ENCODE peak calls at places on chromosome 4, in four cellular contexts. One of them, this sample, is unnamed.
A peak's percentile ranks its signal among the peaks of the same experiment; 100 is the strongest.

GRCh38 chr4:17230727-17231126 is 281.2 kb downstream of the QDPR start:
- DNase-seq in B cell: no peak
- DNase-seq in CD8-positive, alpha-beta T cell: no peak
- DNase-seq in Calu3: no peak
- DNase-seq in this sample: no peak

GRCh38 chr4:76570141-76570989 is 135.3 kb downstream of the SHROOM3 start:
- DNase-seq in B cell: no peak
- DNase-seq in CD8-positive, alpha-beta T cell: no peak
- DNase-seq in Calu3: no peak
- DNase-seq in this sample: no peak

GRCh38 chr4:134505511-134505910 is 303.9 kb upstream of the PABPC4L start:
- DNase-seq in B cell: no peak
- DNase-seq in CD8-positive, alpha-beta T cell: no peak
- DNase-seq in Calu3: no peak
- DNase-seq in this sample: no peak

GRCh38 chr4:174080361-174080760 is 203.1 kb downstream of the FBXO8 start:
- DNase-seq in B cell: no peak
- DNase-seq in CD8-positive, alpha-beta T cell: no peak
- DNase-seq in Calu3: no peak
- DNase-seq in this sample: no peak

GRCh38 chr4:144507309-144508101 is 138.5 kb upstream of the HHIP start:
- DNase-seq in B cell: no peak
- DNase-seq in CD8-positive, alpha-beta T cell: no peak
- DNase-seq in Calu3: no peak
- DNase-seq in this sample: no peak

GRCh38 chr4:71553605-71554004 is 214.8 kb downstream of the SLC4A4 start:
- DNase-seq in B cell: no peak
- DNase-seq in CD8-positive, alpha-beta T cell: no peak
- DNase-seq in Calu3: peak; percentile 1
- DNase-seq in this sample: no peak

GRCh38 chr4:88021824-88022223 is 14.4 kb downstream of the PKD2 start:
- DNase-seq in B cell: no peak
- DNase-seq in CD8-positive, alpha-beta T cell: no peak
- DNase-seq in Calu3: no peak
- DNase-seq in this sample: no peak

GRCh38 chr4:152459326-152459725 is 76.6 kb downstream of the FBXW7 start:
- DNase-seq in B cell: no peak
- DNase-seq in CD8-positive, alpha-beta T cell: no peak
- DNase-seq in Calu3: no peak
- DNase-seq in this sample: no peak

GRCh38 chr4:55733874-55734437 is 85.6 kb upstream of the EXOC1L start:
- DNase-seq in B cell: no peak
- DNase-seq in CD8-positive, alpha-beta T cell: no peak
- DNase-seq in Calu3: peak; percentile 84
- DNase-seq in this sample: no peak

GRCh38 chr4:143352052-143352451 is 15.4 kb downstream of the GAB1 start:
- DNase-seq in B cell: no peak
- DNase-seq in CD8-positive, alpha-beta T cell: no peak
- DNase-seq in Calu3: no peak
- DNase-seq in this sample: no peak

GRCh38 chr4:138562544-138562961 is 320.4 kb upstream of the SLC7A11 start:
- DNase-seq in B cell: no peak
- DNase-seq in CD8-positive, alpha-beta T cell: no peak
- DNase-seq in Calu3: no peak
- DNase-seq in this sample: no peak

GRCh38 chr4:163544407-163545038 is 50.0 kb downstream of the TMA16 start:
- DNase-seq in B cell: peak; percentile 68
- DNase-seq in CD8-positive, alpha-beta T cell: peak; percentile 61
- DNase-seq in Calu3: peak; percentile 56
- DNase-seq in this sample: peak; percentile 68

GRCh38 chr4:180285796-180286195 is 1957.4 kb upstream of the TENM3 start:
- DNase-seq in B cell: no peak
- DNase-seq in CD8-positive, alpha-beta T cell: no peak
- DNase-seq in Calu3: no peak
- DNase-seq in this sample: no peak

GRCh38 chr4:43242611-43243010 is 350.1 kb downstream of the GRXCR1 start:
- DNase-seq in B cell: no peak
- DNase-seq in CD8-positive, alpha-beta T cell: no peak
- DNase-seq in Calu3: no peak
- DNase-seq in this sample: no peak

GRCh38 chr4:3873446-3874415 is 107.5 kb downstream of the ADRA2C start:
- DNase-seq in B cell: peak; percentile 10
- DNase-seq in CD8-positive, alpha-beta T cell: no peak
- DNase-seq in Calu3: peak; percentile 15
- DNase-seq in this sample: no peak

GRCh38 chr4:139844459-139845036 is 178.9 kb downstream of the MGST2 start:
- DNase-seq in B cell: no peak
- DNase-seq in CD8-positive, alpha-beta T cell: no peak
- DNase-seq in Calu3: no peak
- DNase-seq in this sample: no peak

GRCh38 chr4:78058591-78059523 is 1.7 kb downstream of the FRAS1 start:
- DNase-seq in B cell: peak; percentile 47
- DNase-seq in CD8-positive, alpha-beta T cell: peak; percentile 7
- DNase-seq in Calu3: peak; percentile 52
- DNase-seq in this sample: peak; percentile 44

GRCh38 chr4:153467897-153468262 is 1.7 kb downstream of the TMEM131L start:
- DNase-seq in B cell: no peak
- DNase-seq in CD8-positive, alpha-beta T cell: peak; percentile 27
- DNase-seq in Calu3: no peak
- DNase-seq in this sample: no peak

GRCh38 chr4:22029803-22030202 is 81.2 kb upstream of the KCNIP4 start:
- DNase-seq in B cell: no peak
- DNase-seq in CD8-positive, alpha-beta T cell: no peak
- DNase-seq in Calu3: peak; percentile 6
- DNase-seq in this sample: no peak

GRCh38 chr4:22045051-22045450 is 96.5 kb upstream of the KCNIP4 start:
- DNase-seq in B cell: no peak
- DNase-seq in CD8-positive, alpha-beta T cell: no peak
- DNase-seq in Calu3: no peak
- DNase-seq in this sample: no peak

GRCh38 chr4:159400782-159401712 is 298.2 kb downstream of the RAPGEF2 start:
- DNase-seq in B cell: no peak
- DNase-seq in CD8-positive, alpha-beta T cell: no peak
- DNase-seq in Calu3: no peak
- DNase-seq in this sample: no peak

GRCh38 chr4:27057662-27058061 is 197.0 kb downstream of the STIM2 start:
- DNase-seq in B cell: no peak
- DNase-seq in CD8-positive, alpha-beta T cell: no peak
- DNase-seq in Calu3: no peak
- DNase-seq in this sample: no peak

GRCh38 chr4:95114521-95114920 is 356.8 kb downstream of the BMPR1B start:
- DNase-seq in B cell: no peak
- DNase-seq in CD8-positive, alpha-beta T cell: no peak
- DNase-seq in Calu3: no peak
- DNase-seq in this sample: no peak

GRCh38 chr4:2286904-2287593 is 25.1 kb upstream of the MXD4 start:
- DNase-seq in B cell: no peak
- DNase-seq in CD8-positive, alpha-beta T cell: no peak
- DNase-seq in Calu3: no peak
- DNase-seq in this sample: no peak
- TF ChIP-seq CTCF in B cell: no peak
- TF ChIP-seq CTCF in CD8-positive, alpha-beta T cell: no peak
- TF ChIP-seq CTCF in Calu3: no peak
- TF ChIP-seq CTCF in this sample: no peak

GRCh38 chr4:151322565-151322964 is 2.8 kb downstream of the SH3D19 start:
- DNase-seq in B cell: no peak
- DNase-seq in CD8-positive, alpha-beta T cell: no peak
- DNase-seq in Calu3: no peak
- DNase-seq in this sample: no peak
- TF ChIP-seq CTCF in B cell: no peak
- TF ChIP-seq CTCF in CD8-positive, alpha-beta T cell: no peak
- TF ChIP-seq CTCF in Calu3: no peak
- TF ChIP-seq CTCF in this sample: no peak

DNA sequence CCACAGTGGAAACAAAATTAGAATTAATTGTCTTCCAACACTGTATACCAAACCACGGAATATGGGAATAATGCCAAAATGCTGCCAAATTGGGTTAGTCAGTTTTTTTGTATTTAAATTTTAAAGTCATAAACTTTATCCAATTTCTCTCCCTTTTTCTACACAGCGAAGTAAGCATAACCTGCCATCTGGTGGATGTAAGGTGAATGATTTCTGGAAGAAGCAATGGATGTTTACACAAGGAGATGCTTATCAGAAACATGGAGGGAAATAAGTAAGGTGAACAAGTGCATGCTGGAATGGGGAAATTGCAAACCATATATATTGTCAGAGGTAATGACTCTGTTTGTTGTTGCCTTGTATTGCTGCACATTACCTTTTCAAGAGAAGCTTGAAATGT is 691.9 kb downstream of the TECRL start:
- DNase-seq in B cell: no peak
- DNase-seq in CD8-positive, alpha-beta T cell: no peak
- DNase-seq in Calu3: peak; percentile 0
- DNase-seq in this sample: no peak
- TF ChIP-seq CTCF in B cell: no peak
- TF ChIP-seq CTCF in CD8-positive, alpha-beta T cell: no peak
- TF ChIP-seq CTCF in Calu3: no peak
- TF ChIP-seq CTCF in this sample: peak; percentile 71

GRCh38 chr4:85570388-85570787 is 95.4 kb downstream of the ARHGAP24 start:
- DNase-seq in B cell: no peak
- DNase-seq in CD8-positive, alpha-beta T cell: no peak
- DNase-seq in Calu3: no peak
- DNase-seq in this sample: no peak

GRCh38 chr4:85571008-85571407 is 96.1 kb downstream of the ARHGAP24 start:
- DNase-seq in B cell: no peak
- DNase-seq in CD8-positive, alpha-beta T cell: no peak
- DNase-seq in Calu3: no peak
- DNase-seq in this sample: no peak

GRCh38 chr4:85573270-85573669 is 98.3 kb downstream of the ARHGAP24 start:
- DNase-seq in B cell: no peak
- DNase-seq in CD8-positive, alpha-beta T cell: no peak
- DNase-seq in Calu3: no peak
- DNase-seq in this sample: no peak

GRCh38 chr4:85565761-85566480 is 91.0 kb downstream of the ARHGAP24 start:
- DNase-seq in B cell: no peak
- DNase-seq in CD8-positive, alpha-beta T cell: no peak
- DNase-seq in Calu3: no peak
- DNase-seq in this sample: no peak

GRCh38 chr4:85569730-85570299 is 94.9 kb downstream of the ARHGAP24 start:
- DNase-seq in B cell: no peak
- DNase-seq in CD8-positive, alpha-beta T cell: no peak
- DNase-seq in Calu3: no peak
- DNase-seq in this sample: no peak
- TF ChIP-seq CTCF in B cell: no peak
- TF ChIP-seq CTCF in CD8-positive, alpha-beta T cell: no peak
- TF ChIP-seq CTCF in Calu3: no peak
- TF ChIP-seq CTCF in this sample: no peak

GRCh38 chr4:54683616-54684346 is 26.0 kb downstream of the KIT start:
- DNase-seq in B cell: peak; percentile 40
- DNase-seq in CD8-positive, alpha-beta T cell: peak; percentile 48
- DNase-seq in Calu3: peak; percentile 51
- DNase-seq in this sample: no peak
- TF ChIP-seq CTCF in B cell: peak; percentile 66
- TF ChIP-seq CTCF in CD8-positive, alpha-beta T cell: peak; percentile 47
- TF ChIP-seq CTCF in Calu3: peak; percentile 41
- TF ChIP-seq CTCF in this sample: peak; percentile 30

GRCh38 chr4:6730603-6731300 is 14.8 kb downstream of the BLOC1S4 start:
- DNase-seq in B cell: peak; percentile 11
- DNase-seq in CD8-positive, alpha-beta T cell: no peak
- DNase-seq in Calu3: no peak
- DNase-seq in this sample: no peak

GRCh38 chr4:6727081-6727942 is 11.3 kb downstream of the BLOC1S4 start:
- DNase-seq in B cell: no peak
- DNase-seq in CD8-positive, alpha-beta T cell: no peak
- DNase-seq in Calu3: no peak
- DNase-seq in this sample: peak; percentile 72

GRCh38 chr4:6731301-6731641 is 15.3 kb downstream of the BLOC1S4 start:
- DNase-seq in B cell: no peak
- DNase-seq in CD8-positive, alpha-beta T cell: no peak
- DNase-seq in Calu3: no peak
- DNase-seq in this sample: no peak

GRCh38 chr4:6727943-6728250 is 11.9 kb downstream of the BLOC1S4 start:
- DNase-seq in B cell: no peak
- DNase-seq in CD8-positive, alpha-beta T cell: no peak
- DNase-seq in Calu3: no peak
- DNase-seq in this sample: no peak

DNA sequence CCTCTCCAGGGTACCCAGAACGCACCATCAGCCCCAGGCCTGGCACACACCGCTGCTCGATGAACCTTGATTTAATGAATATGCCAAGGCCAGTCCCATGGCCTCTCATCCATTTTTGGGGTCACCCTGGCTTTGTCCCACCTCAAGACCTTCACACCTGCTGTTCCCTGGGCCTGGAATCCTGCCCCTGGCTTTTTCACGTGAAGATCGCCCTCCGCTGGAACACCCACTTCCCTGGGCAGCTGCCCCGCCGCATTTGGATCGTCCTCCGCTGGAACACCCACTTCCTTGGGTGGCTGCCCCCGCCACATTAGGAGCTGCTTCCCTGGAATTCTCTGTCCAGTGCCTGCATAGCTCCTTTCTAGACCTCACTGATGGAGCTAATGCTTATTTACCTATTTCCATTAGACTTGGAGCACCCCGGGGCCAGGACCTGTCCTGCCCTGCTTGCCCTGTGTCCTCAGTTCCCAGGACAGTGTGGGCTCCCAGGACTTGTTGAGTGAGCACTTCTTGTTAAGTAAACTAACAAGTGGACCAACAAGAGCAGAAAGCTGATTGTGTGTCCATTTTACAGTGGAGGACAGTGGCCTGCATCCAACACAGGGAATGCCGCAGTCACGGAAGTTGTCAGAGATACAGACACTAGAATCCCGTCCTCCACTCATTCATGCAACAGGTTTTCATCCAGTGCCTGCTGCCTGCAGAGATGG is 12.5 kb downstream of the BLOC1S4 start:
- DNase-seq in B cell: no peak
- DNase-seq in CD8-positive, alpha-beta T cell: no peak
- DNase-seq in Calu3: no peak
- DNase-seq in this sample: no peak
- TF ChIP-seq CTCF in B cell: no peak
- TF ChIP-seq CTCF in CD8-positive, alpha-beta T cell: no peak
- TF ChIP-seq CTCF in Calu3: no peak
- TF ChIP-seq CTCF in this sample: no peak